ENCODE peak calls at places on chromosomes 1 and 21, in eight cellular contexts. Z is AG10803, D is AG09309, Q is Calu3, R is amygdala, H is EL, V is stomach, B is GM23248. O is an unnamed sample.

GRCh38 chr1:192807221-192807967 is 1.4 kb upstream of the RGS2 start:
- DNase-seq in Z (peak; percentile 29), D (no peak), Q (no peak), R (no peak), H (no peak), V (no peak), B (peak; percentile 64), O (no peak)

GRCh38 chr1:208766812-208767211 is 522.6 kb upstream of the PLXNA2 start:
- DNase-seq in Z (no peak), D (no peak), Q (no peak), R (no peak), H (no peak), V (no peak), B (no peak), O (no peak)

GRCh38 chr1:22376976-22377375 is 74.7 kb upstream of the ZBTB40 start:
- DNase-seq in Z (no peak), D (no peak), Q (no peak), R (no peak), H (peak; percentile 54), V (no peak), B (peak; percentile 19), O (no peak)

GRCh38 chr1:85406887-85407593 is 57.9 kb downstream of the DDAH1 start:
- DNase-seq in Z (peak; percentile 93), D (peak; percentile 77), Q (peak; percentile 30), R (peak; percentile 56), H (peak; percentile 85), V (peak; percentile 39), B (peak; percentile 98), O (peak; percentile 79)

GRCh38 chr1:204327359-204327758 is 32.4 kb downstream of the PLEKHA6 start:
- DNase-seq in Z (no peak), D (no peak), Q (no peak), R (no peak), H (no peak), V (no peak), B (no peak), O (no peak)

GRCh38 chr1:47624531-47624930 is 186.7 kb downstream of the FOXD2 start:
- DNase-seq in Z (no peak), D (no peak), Q (no peak), R (no peak), H (no peak), V (peak; percentile 59), B (no peak), O (no peak)

GRCh38 chr1:209873067-209873810 is 45.5 kb downstream of the UTP25 start:
- DNase-seq in Z (no peak), D (no peak), Q (no peak), R (no peak), H (peak; percentile 61), V (no peak), B (peak; percentile 50), O (no peak)

GRCh38 chr1:90712931-90713618 is 4.0 kb downstream of the BARHL2 start:
- DNase-seq in Z (no peak), D (no peak), Q (no peak), R (no peak), H (no peak), V (no peak), B (no peak), O (no peak)

GRCh38 chr1:157994081-157994581 is 686 bp downstream of the KIRREL1 start:
- DNase-seq in Z (no peak), D (no peak), Q (no peak), R (no peak), H (no peak), V (no peak), B (peak; percentile 51), O (no peak)

GRCh38 chr1:156509424-156510035 is 9.0 kb upstream of the MEF2D start:
- DNase-seq in Z (no peak), D (no peak), Q (no peak), R (peak; percentile 20), H (no peak), V (no peak), B (no peak), O (no peak)

GRCh38 chr21:28779914-28780313 is 212.8 kb downstream of the LTN1 start:
- DNase-seq in Z (no peak), D (no peak), Q (no peak), R (no peak), H (no peak), V (no peak), B (no peak), O (no peak)

GRCh38 chr1:46301406-46302090 is 1.9 kb downstream of the LRRC41 start:
- DNase-seq in Z (peak; percentile 68), D (no peak), Q (no peak), R (peak; percentile 48), H (peak; percentile 54), V (peak; percentile 44), B (peak; percentile 71), O (no peak)

GRCh38 chr1:67831850-67832513 is 1.3 kb downstream of the GNG12 start:
- DNase-seq in Z (peak; percentile 67), D (peak; percentile 21), Q (peak; percentile 63), R (peak; percentile 55), H (peak; percentile 89), V (peak; percentile 63), B (peak; percentile 91), O (peak; percentile 57)

GRCh38 chr1:24117722-24118409 is 5.9 kb upstream of the MYOM3 start:
- DNase-seq in Z (peak; percentile 33), D (no peak), Q (peak; percentile 59), R (no peak), H (peak; percentile 60), V (peak; percentile 32), B (peak; percentile 90), O (no peak)

GRCh38 chr1:178055093-178055492 is 38.8 kb upstream of the RASAL2 start:
- DNase-seq in Z (peak; percentile 74), D (no peak), Q (peak; percentile 65), R (no peak), H (peak; percentile 45), V (no peak), B (no peak), O (no peak)